ENCODE peak calls at places on chromosomes 13 and 19, in five cellular contexts. One of them, this sample, is unnamed.

GRCh38 chr13:107376393-107377085 is 808.6 kb upstream of the ARGLU1 start:
- DNase-seq in heart right ventricle: no peak
- DNase-seq in stimulated activated naive CD8-positive, alpha-beta T cell treated with anti-CD3 and anti-CD28 coated beads, Interleukin-15, amount 100 ng/mL, for 72 hours: no peak
- DNase-seq in stimulated activated CD8-positive, alpha-beta memory T cell treated with anti-CD3 and anti-CD28 coated beads, Interleukin-15, amount 100 ng/mL, for 24 hours: no peak
- DNase-seq in nephron progenitor cell: no peak
- DNase-seq in this sample: no peak

GRCh38 chr13:90652036-90652435 is 695.5 kb upstream of the MIR17HG start:
- DNase-seq in heart right ventricle: no peak
- DNase-seq in stimulated activated naive CD8-positive, alpha-beta T cell treated with anti-CD3 and anti-CD28 coated beads, Interleukin-15, amount 100 ng/mL, for 72 hours: no peak
- DNase-seq in stimulated activated CD8-positive, alpha-beta memory T cell treated with anti-CD3 and anti-CD28 coated beads, Interleukin-15, amount 100 ng/mL, for 24 hours: no peak
- DNase-seq in nephron progenitor cell: no peak
- DNase-seq in this sample: no peak

GRCh38 chr13:110629735-110630134 is 14.4 kb downstream of the NAXD start:
- DNase-seq in heart right ventricle: no peak
- DNase-seq in stimulated activated naive CD8-positive, alpha-beta T cell treated with anti-CD3 and anti-CD28 coated beads, Interleukin-15, amount 100 ng/mL, for 72 hours: no peak
- DNase-seq in stimulated activated CD8-positive, alpha-beta memory T cell treated with anti-CD3 and anti-CD28 coated beads, Interleukin-15, amount 100 ng/mL, for 24 hours: no peak
- DNase-seq in nephron progenitor cell: no peak
- DNase-seq in this sample: no peak

GRCh38 chr19:45781282-45782161 is 768 bp downstream of the DMPK start:
- DNase-seq in heart right ventricle: no peak
- DNase-seq in stimulated activated naive CD8-positive, alpha-beta T cell treated with anti-CD3 and anti-CD28 coated beads, Interleukin-15, amount 100 ng/mL, for 72 hours: no peak
- DNase-seq in stimulated activated CD8-positive, alpha-beta memory T cell treated with anti-CD3 and anti-CD28 coated beads, Interleukin-15, amount 100 ng/mL, for 24 hours: no peak
- DNase-seq in nephron progenitor cell: no peak
- DNase-seq in this sample: no peak

GRCh38 chr19:10769533-10770491 is 51.9 kb downstream of the DNM2 start:
- DNase-seq in heart right ventricle: peak
- DNase-seq in stimulated activated naive CD8-positive, alpha-beta T cell treated with anti-CD3 and anti-CD28 coated beads, Interleukin-15, amount 100 ng/mL, for 72 hours: no peak
- DNase-seq in stimulated activated CD8-positive, alpha-beta memory T cell treated with anti-CD3 and anti-CD28 coated beads, Interleukin-15, amount 100 ng/mL, for 24 hours: no peak
- DNase-seq in nephron progenitor cell: peak
- DNase-seq in this sample: no peak

GRCh38 chr13:65540064-65540635 is 1690.0 kb downstream of the PCDH9 start:
- DNase-seq in heart right ventricle: no peak
- DNase-seq in stimulated activated naive CD8-positive, alpha-beta T cell treated with anti-CD3 and anti-CD28 coated beads, Interleukin-15, amount 100 ng/mL, for 72 hours: no peak
- DNase-seq in stimulated activated CD8-positive, alpha-beta memory T cell treated with anti-CD3 and anti-CD28 coated beads, Interleukin-15, amount 100 ng/mL, for 24 hours: no peak
- DNase-seq in nephron progenitor cell: no peak
- DNase-seq in this sample: no peak

GRCh38 chr19:1465191-1466016 is 13.6 kb downstream of the C19orf25 start:
- DNase-seq in heart right ventricle: no peak
- DNase-seq in stimulated activated naive CD8-positive, alpha-beta T cell treated with anti-CD3 and anti-CD28 coated beads, Interleukin-15, amount 100 ng/mL, for 72 hours: peak
- DNase-seq in stimulated activated CD8-positive, alpha-beta memory T cell treated with anti-CD3 and anti-CD28 coated beads, Interleukin-15, amount 100 ng/mL, for 24 hours: no peak
- DNase-seq in nephron progenitor cell: peak
- DNase-seq in this sample: no peak

GRCh38 chr13:25886438-25887214 is 165.2 kb downstream of the SHISA2 start:
- DNase-seq in heart right ventricle: no peak
- DNase-seq in stimulated activated naive CD8-positive, alpha-beta T cell treated with anti-CD3 and anti-CD28 coated beads, Interleukin-15, amount 100 ng/mL, for 72 hours: no peak
- DNase-seq in stimulated activated CD8-positive, alpha-beta memory T cell treated with anti-CD3 and anti-CD28 coated beads, Interleukin-15, amount 100 ng/mL, for 24 hours: no peak
- DNase-seq in nephron progenitor cell: no peak
- DNase-seq in this sample: no peak

GRCh38 chr19:2042485-2043268 is 8.4 kb downstream of the MKNK2 start:
- DNase-seq in heart right ventricle: peak
- DNase-seq in stimulated activated naive CD8-positive, alpha-beta T cell treated with anti-CD3 and anti-CD28 coated beads, Interleukin-15, amount 100 ng/mL, for 72 hours: no peak
- DNase-seq in stimulated activated CD8-positive, alpha-beta memory T cell treated with anti-CD3 and anti-CD28 coated beads, Interleukin-15, amount 100 ng/mL, for 24 hours: no peak
- DNase-seq in nephron progenitor cell: no peak
- DNase-seq in this sample: no peak

GRCh38 chr19:34274284-34274826 is 20.0 kb downstream of the GARRE1 start:
- DNase-seq in heart right ventricle: no peak
- DNase-seq in stimulated activated naive CD8-positive, alpha-beta T cell treated with anti-CD3 and anti-CD28 coated beads, Interleukin-15, amount 100 ng/mL, for 72 hours: no peak
- DNase-seq in stimulated activated CD8-positive, alpha-beta memory T cell treated with anti-CD3 and anti-CD28 coated beads, Interleukin-15, amount 100 ng/mL, for 24 hours: no peak
- DNase-seq in nephron progenitor cell: no peak
- DNase-seq in this sample: no peak